ENCODE peak calls at places on chromosomes 7 and 10, in six cellular contexts. N is fibroblast of lung, Y is lower lobe of right lung, H is HCT116, W is A673, M is OCI-LY7. A is an unnamed sample. For H3K9me3, the result is how much of the 10 kb centered on the place peaks cover.

GRCh38 chr7:117811696-117812095 is 61.5 kb downstream of the CTTNBP2 start:
- DNase-seq in M (no peak), Y (no peak), H (no peak), W (no peak), N (no peak), A (no peak)

GRCh38 chr7:42735081-42735480 is 176.8 kb downstream of the C7orf25 start:
- DNase-seq in N (peak), W (no peak), Y (no peak), M (no peak), H (no peak), A (no peak)

GRCh38 chr7:30188806-30189205 is 54.0 kb downstream of the MTURN start:
- DNase-seq in N (no peak), M (no peak), W (no peak), H (no peak), Y (no peak), A (no peak)

GRCh38 chr7:40221836-40222235 is 87.0 kb downstream of the SUGCT start:
- DNase-seq in N (peak), Y (no peak), M (no peak), H (no peak), W (peak), A (no peak)

GRCh38 chr10:119370972-119371703 is 163.8 kb downstream of the GRK5 start:
- DNase-seq in H (no peak), M (no peak), N (peak), Y (no peak), W (no peak), A (no peak)

GRCh38 chr7:12199363-12199762 is 11.7 kb upstream of the TMEM106B start:
- DNase-seq in N (peak), W (peak), Y (no peak), M (no peak), H (no peak), A (no peak)

GRCh38 chr10:11285171-11285570 is 267.5 kb downstream of the CELF2 start:
- DNase-seq in Y (no peak), W (peak), M (no peak), H (no peak), N (no peak), A (no peak)

GRCh38 chr10:102434251-102434913 is 2.0 kb upstream of the CUEDC2 start:
- DNase-seq in H (no peak), N (peak), M (no peak), W (no peak), Y (no peak), A (no peak)

GRCh38 chr10:48898426-48898825 is 41.2 kb downstream of the LRRC18 start:
- DNase-seq in W (no peak), N (no peak), Y (no peak), M (no peak), H (no peak), A (no peak)

GRCh38 chr7:73648593-73649332 is 18.9 kb upstream of the VPS37D start:
- DNase-seq in W (no peak), M (no peak), Y (no peak), N (no peak), H (no peak), A (no peak)

GRCh38 chr7:124701955-124702354 is 63.6 kb downstream of the GPR37 start:
- DNase-seq in W (peak), M (no peak), N (peak), H (no peak), Y (no peak), A (no peak)

GRCh38 chr10:131124945-131125344 is 186.6 kb downstream of the TCERG1L start:
- DNase-seq in W (no peak), N (no peak), Y (no peak), M (no peak), H (no peak), A (no peak)

DNA sequence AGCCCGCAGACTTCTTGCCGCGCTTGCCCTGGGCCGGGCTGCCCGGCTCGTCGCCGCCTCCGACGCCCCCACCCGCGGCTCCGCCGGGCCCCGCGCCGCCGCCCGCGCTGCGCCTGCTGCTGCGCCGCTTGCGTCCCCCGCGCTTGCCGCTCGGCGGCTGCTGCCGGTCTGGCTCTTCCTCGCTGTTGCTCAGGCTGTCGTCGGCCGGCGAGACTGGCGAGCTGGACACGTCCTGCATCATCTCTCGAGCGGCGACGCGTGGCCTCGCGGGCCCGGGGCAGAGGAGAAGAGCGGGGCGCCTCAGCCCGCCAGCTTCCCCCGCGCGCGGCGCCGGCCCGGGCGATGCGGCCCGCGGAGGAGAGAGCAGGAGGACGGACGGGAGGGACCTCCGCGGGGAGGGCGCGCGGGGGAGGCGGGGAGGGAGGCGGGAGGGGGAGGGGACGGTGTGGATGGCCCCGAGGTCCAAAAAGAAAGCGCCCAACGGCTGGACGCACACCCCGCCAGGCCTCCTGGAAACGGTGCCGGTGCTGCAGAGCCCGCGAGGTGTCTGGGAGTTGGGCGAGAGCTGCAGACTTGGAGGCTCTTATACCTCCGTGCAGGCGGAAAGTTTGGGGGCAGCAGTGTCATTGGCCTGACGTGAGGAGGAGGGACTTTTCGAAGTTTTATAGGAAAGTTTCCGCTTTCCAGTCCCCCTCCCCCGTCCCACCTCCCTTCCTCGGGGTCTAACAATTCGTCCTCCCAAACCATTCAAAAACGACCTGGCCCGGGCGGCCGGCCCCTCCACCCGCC is at the start of gene TWIST1:
- DNase-seq in W (peak), Y (no peak), M (no peak), N (peak), H (no peak), A (no peak)
- H3K27ac ChIP-seq in W (peak), Y (no peak), M (no peak), N (peak), H (no peak), A (no peak)

DNA sequence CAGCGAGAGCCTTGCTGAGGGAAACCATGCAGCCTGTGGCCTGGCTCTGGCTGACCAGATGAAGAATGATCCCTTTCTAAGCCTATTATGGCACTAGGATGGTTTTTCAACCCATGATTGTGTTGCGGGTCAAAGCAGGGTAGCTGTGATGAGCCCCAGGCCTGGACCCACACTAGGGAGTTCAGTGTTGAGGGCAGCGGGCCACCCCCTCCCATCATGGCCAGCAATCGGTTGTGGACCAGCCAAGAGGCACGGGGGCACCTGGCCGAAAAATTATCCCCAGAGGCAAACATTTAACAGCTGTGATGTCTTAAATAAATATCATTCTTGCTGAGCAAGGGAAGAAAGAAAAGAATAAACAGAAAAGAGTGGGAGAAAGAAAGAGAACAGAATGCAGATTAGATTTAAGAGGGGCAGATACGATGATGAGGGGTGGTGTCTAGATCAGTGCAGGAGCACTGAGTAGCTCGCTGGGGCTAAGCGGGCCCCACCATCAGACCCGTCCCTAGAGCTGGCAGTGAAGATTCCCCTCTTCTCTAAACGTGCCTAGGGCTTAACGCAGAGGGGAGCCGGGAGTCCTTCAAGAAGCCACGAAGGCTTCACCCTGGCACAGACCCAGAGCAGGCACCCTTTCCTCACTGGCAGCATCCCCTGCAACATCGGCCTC is 82.7 kb downstream of the SLC37A3 start:
- DNase-seq in W (no peak), M (no peak), H (no peak), N (no peak), Y (no peak), A (no peak)
- H3K4me3 ChIP-seq in W (no peak), M (no peak), H (no peak), N (peak), Y (peak), A (no peak)

GRCh38 chr7:57404967-57405421 is 45.0 kb upstream of the ZNF716 start:
- DNase-seq in N (no peak), Y (no peak), M (no peak), W (no peak), H (no peak), A (no peak)

GRCh38 chr7:57404343-57404966 is 45.5 kb upstream of the ZNF716 start:
- DNase-seq in W (no peak), N (no peak), Y (no peak), H (no peak), M (no peak), A (no peak)

GRCh38 chr7:57400531-57401155 is 49.3 kb upstream of the ZNF716 start:
- DNase-seq in W (no peak), H (no peak), N (no peak), M (no peak), Y (no peak), A (no peak)

GRCh38 chr7:57407125-57407524 is 42.9 kb upstream of the ZNF716 start:
- DNase-seq in M (no peak), N (no peak), Y (no peak), W (no peak), H (no peak), A (no peak)

GRCh38 chr7:57403601-57404342 is 46.2 kb upstream of the ZNF716 start:
- DNase-seq in N (no peak), M (no peak), W (no peak), H (no peak), Y (no peak), A (no peak)
- H3K9me3 ChIP-seq in N (under half), M (under half), W (under half), H (under half), Y (under half), A (under half)

DNA sequence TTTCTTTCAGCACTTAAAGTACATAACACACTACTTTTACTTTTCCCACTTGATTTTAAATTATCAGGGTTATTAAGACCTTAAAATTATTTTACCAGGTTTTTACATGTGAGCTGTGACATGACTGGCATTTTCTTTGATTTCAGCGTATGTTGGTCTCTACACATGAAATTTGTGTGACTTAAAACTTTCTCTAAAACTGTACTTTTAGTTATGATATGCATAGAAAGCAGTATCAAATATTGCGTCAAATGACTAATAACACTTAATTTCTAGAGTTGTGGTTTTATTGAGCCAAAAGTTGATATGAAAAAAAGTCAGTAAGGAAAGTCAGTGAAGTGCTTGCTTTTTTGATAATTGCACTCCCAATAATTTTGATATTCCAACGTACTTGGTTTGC is 3.1 kb downstream of the PTEN start:
- DNase-seq in W (no peak), Y (no peak), N (no peak), M (no peak), H (no peak), A (no peak)
- H3K27ac ChIP-seq in W (peak), Y (peak), N (peak), M (peak), H (no peak), A (peak)

GRCh38 chr7:105010538-105011523 is 3.2 kb upstream of the KMT2E start:
- DNase-seq in N (peak), W (no peak), Y (no peak), H (no peak), M (peak), A (no peak)
- H3K4me3 ChIP-seq in N (peak), W (peak), Y (peak), H (peak), M (peak), A (peak)

GRCh38 chr10:84123362-84123761 is 15.9 kb upstream of the GHITM start:
- DNase-seq in W (no peak), N (no peak), M (no peak), Y (no peak), H (no peak), A (no peak)

DNA sequence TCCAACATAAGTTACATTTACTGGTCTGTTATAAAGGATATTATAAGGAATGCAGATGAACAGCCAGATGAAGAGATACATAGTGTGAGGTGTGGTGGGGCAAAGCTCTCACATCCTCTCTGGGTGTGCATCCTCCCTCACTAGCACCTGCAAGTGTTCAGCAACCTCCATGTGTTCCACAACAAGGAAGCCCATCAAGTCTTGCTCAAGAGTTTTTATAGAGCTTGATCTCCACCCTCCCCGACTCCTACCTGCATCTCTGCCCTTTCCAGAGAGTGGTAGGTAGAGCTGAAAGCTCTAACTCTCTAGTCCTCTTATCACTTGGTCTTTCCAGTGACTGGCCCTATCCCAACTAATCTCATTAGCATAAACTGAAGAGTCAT is 12.5 kb upstream of the GHITM start:
- DNase-seq in W (no peak), H (no peak), N (no peak), Y (no peak), M (no peak), A (no peak)
- H3K9me3 ChIP-seq in W (under half), H (under half), N (under half), Y (under half), M (under half), A (under half)

GRCh38 chr10:59711871-59712491 is 2.3 kb upstream of the SLC16A9 start:
- DNase-seq in N (no peak), M (no peak), Y (no peak), W (no peak), H (no peak), A (no peak)

GRCh38 chr10:59713196-59713821 is 3.7 kb upstream of the SLC16A9 start:
- DNase-seq in N (no peak), M (no peak), W (no peak), H (no peak), Y (no peak), A (no peak)

GRCh38 chr10:59706851-59707797 is 2.5 kb downstream of the SLC16A9 start:
- DNase-seq in M (no peak), Y (no peak), H (no peak), W (no peak), N (no peak), A (no peak)

GRCh38 chr10:59708816-59709471 is 706 bp downstream of the SLC16A9 start:
- DNase-seq in H (no peak), Y (peak), N (peak), M (no peak), W (no peak), A (peak)

DNA sequence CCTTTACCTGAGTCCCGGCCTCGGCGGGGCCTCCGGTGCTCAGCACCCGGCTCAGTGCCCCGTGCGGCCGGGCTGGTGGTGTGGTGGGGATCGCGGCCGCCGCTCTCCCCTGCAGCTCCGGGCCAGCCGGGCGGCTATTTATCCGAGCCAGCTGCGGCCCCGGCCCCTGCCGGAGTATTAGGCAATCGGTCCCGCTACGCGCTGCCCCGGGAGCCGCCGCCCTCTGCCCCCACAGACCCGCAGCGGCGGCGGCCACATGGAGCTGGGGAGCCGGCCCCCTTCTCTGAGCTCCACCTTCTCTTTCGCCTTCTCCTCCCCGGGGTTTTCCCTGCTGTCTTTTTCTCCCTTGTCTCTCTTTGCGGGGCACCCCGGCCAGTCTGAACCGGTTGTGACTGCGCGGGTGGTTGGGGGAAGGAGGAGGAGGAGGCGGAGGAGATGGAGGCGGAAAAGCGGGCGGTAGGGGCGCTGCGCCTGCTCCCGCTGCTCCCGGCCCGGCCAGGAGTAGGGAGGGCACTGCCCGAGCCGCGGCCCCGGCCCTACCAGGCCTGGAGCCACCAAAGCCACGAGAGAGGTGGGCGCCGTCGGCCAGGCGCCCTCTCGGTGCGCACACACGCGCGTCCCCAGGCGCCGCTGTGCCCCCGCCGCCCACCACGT is at the start of gene SLC16A9:
- DNase-seq in N (peak), W (peak), H (peak), Y (peak), M (no peak), A (peak)
- H3K27ac ChIP-seq in N (no peak), W (peak), H (peak), Y (no peak), M (no peak), A (peak)

DNA sequence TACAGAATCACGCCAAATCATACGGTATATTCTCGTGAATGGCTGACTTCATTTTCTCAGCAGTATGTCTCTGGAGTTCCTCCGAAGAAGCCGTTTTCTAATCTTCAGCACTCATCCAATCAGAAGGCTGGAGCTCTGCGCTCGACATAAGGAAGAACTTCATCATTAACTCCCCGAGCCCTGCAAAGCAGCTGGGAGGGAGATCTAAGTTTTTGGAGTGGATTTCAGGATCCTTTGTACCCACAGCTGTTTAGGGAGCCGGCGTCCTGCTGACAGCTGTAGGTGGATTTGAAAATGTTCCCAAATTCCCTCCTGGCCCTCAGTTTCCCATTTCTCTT is 40.7 kb upstream of the SDK1 start:
- DNase-seq in Y (no peak), N (peak), H (no peak), M (no peak), W (peak), A (no peak)
- H3K4me3 ChIP-seq in Y (peak), N (peak), H (no peak), M (no peak), W (peak), A (peak)

GRCh38 chr10:62652114-62652513 is 152.4 kb upstream of the ADO start:
- DNase-seq in Y (no peak), W (no peak), H (no peak), N (peak), M (no peak), A (no peak)
- H3K9me3 ChIP-seq in Y (under half), W (under half), H (under half), N (under half), M (under half), A (under half)

A was measured in prostate gland.